ENCODE peak calls at places on chromosomes 11 and 22, in eight cellular contexts. K is astrocyte of the spinal cord, Y is AG04450, E is fibroblast of pulmonary artery, S is psoas muscle, X is AG09309, V is SJCRH30, J is BJ. B is an unnamed sample.

GRCh38 chr22:49994361-49995058 is 18.1 kb downstream of the IL17REL start:
- DNase-seq in S (no peak), V (no peak), J (no peak), X (no peak), K (no peak), E (no peak), Y (no peak), B (peak)

GRCh38 chr11:85806876-85807275 is 4.1 kb downstream of the SYTL2 start:
- DNase-seq in Y (no peak), V (no peak), K (no peak), E (peak), X (no peak), J (no peak), S (no peak), B (no peak)

GRCh38 chr22:23282089-23282501 is 101.8 kb downstream of the BCR start:
- DNase-seq in K (peak), X (peak), Y (peak), J (no peak), E (peak), V (no peak), S (peak), B (peak)

GRCh38 chr22:28172948-28173360 is 253.9 kb upstream of the PITPNB start:
- DNase-seq in K (no peak), Y (no peak), E (no peak), S (no peak), V (peak), J (no peak), X (no peak), B (no peak)

GRCh38 chr11:47107709-47108108 is 69.0 kb downstream of the ARFGAP2 start:
- DNase-seq in S (no peak), K (no peak), V (no peak), J (no peak), E (no peak), X (no peak), Y (no peak), B (no peak)

GRCh38 chr22:50481440-50482106 is at the start of gene ADM2:
- DNase-seq in S (no peak), J (no peak), E (no peak), K (no peak), V (no peak), X (no peak), Y (no peak), B (no peak)

GRCh38 chr11:19679952-19680823 is 32.4 kb upstream of the NAV2 start:
- DNase-seq in S (peak), Y (peak), X (peak), E (peak), V (peak), J (peak), K (peak), B (peak)

GRCh38 chr11:102497061-102497460 is 33.5 kb downstream of the MMP7 start:
- DNase-seq in J (no peak), X (peak), S (no peak), V (no peak), E (peak), Y (no peak), K (peak), B (no peak)

GRCh38 chr22:46229701-46230100 is 20.4 kb downstream of the CDPF1 start:
- DNase-seq in S (no peak), J (no peak), K (no peak), Y (no peak), E (peak), V (no peak), X (peak), B (no peak)

GRCh38 chr11:88193278-88193677 is 18.0 kb upstream of the RAB38 start:
- DNase-seq in Y (no peak), S (no peak), K (no peak), V (no peak), E (no peak), X (no peak), J (no peak), B (no peak)

GRCh38 chr11:2198621-2199365 is 27.2 kb upstream of the TH start:
- DNase-seq in E (no peak), X (no peak), K (no peak), V (peak), Y (no peak), S (peak), J (no peak), B (no peak)

GRCh38 chr11:6576471-6577373 is 26.7 kb downstream of the RRP8 start:
- DNase-seq in E (peak), Y (no peak), K (peak), X (peak), V (peak), S (no peak), J (peak), B (no peak)

GRCh38 chr11:8720868-8721739 is 38.5 kb downstream of the RPL27A start:
- DNase-seq in J (no peak), V (no peak), E (no peak), X (no peak), Y (no peak), S (no peak), K (no peak), B (no peak)

GRCh38 chr22:24445481-24446290 is 18.3 kb downstream of the ADORA2A start:
- DNase-seq in E (no peak), S (no peak), V (no peak), Y (no peak), J (no peak), X (no peak), K (no peak), B (peak)

GRCh38 chr22:23292453-23293350 is 112.4 kb downstream of the BCR start:
- DNase-seq in E (no peak), V (no peak), J (no peak), X (no peak), S (no peak), K (no peak), Y (no peak), B (no peak)

GRCh38 chr11:65851083-65851579 is 6.8 kb downstream of the CFL1 start:
- DNase-seq in Y (no peak), V (peak), E (no peak), K (no peak), J (no peak), S (no peak), X (no peak), B (no peak)

GRCh38 chr22:31586137-31586920 is 75.7 kb downstream of the PISD start:
- DNase-seq in E (peak), V (no peak), S (no peak), J (no peak), X (no peak), Y (no peak), K (peak), B (no peak)

GRCh38 chr11:44950625-44951472 is at the start of gene TP53I11:
- DNase-seq in X (no peak), E (peak), V (peak), Y (no peak), K (no peak), J (peak), S (peak), B (no peak)

GRCh38 chr11:5807580-5807979 is 1.1 kb upstream of the OR52N2 start:
- DNase-seq in K (no peak), J (no peak), X (no peak), E (no peak), S (no peak), Y (no peak), V (no peak), B (no peak)

GRCh38 chr11:68551223-68551622 is 90.7 kb downstream of the PPP6R3 start:
- DNase-seq in J (no peak), V (no peak), X (no peak), E (no peak), Y (no peak), S (no peak), K (no peak), B (no peak)

GRCh38 chr11:99069831-99070444 is 49.2 kb downstream of the CNTN5 start:
- DNase-seq in X (no peak), E (peak), K (peak), V (no peak), J (no peak), Y (no peak), S (no peak), B (no peak)

GRCh38 chr11:128153697-128154048 is 433.7 kb downstream of the ETS1 start:
- DNase-seq in V (no peak), K (no peak), X (no peak), S (no peak), J (no peak), E (peak), Y (no peak), B (no peak)

GRCh38 chr22:45475876-45476514 is 26.7 kb upstream of the FBLN1 start:
- DNase-seq in X (no peak), E (no peak), K (no peak), Y (no peak), S (peak), J (no peak), V (no peak), B (no peak)

GRCh38 chr11:9596926-9597325 is 23.5 kb downstream of the WEE1 start:
- DNase-seq in E (no peak), K (no peak), J (no peak), Y (no peak), V (no peak), X (no peak), S (no peak), B (no peak)

GRCh38 chr11:73187854-73188253 is 30.2 kb upstream of the P2RY2 start:
- DNase-seq in K (no peak), X (no peak), E (no peak), V (no peak), S (no peak), J (no peak), Y (no peak), B (no peak)

GRCh38 chr22:32571764-32572163 is 97.2 kb downstream of the FBXO7 start:
- DNase-seq in K (no peak), J (no peak), X (no peak), Y (no peak), V (no peak), E (no peak), S (no peak), B (no peak)

GRCh38 chr11:79335681-79336080 is 105.1 kb downstream of the TENM4 start:
- DNase-seq in J (no peak), V (no peak), X (no peak), K (no peak), S (no peak), Y (no peak), E (no peak), B (no peak)

GRCh38 chr22:40791241-40791640 is 27.9 kb downstream of the SLC25A17 start:
- DNase-seq in X (no peak), K (peak), Y (no peak), S (no peak), V (no peak), E (peak), J (no peak), B (no peak)

GRCh38 chr11:7569044-7569443 is 55.2 kb downstream of the PPFIBP2 start:
- DNase-seq in Y (no peak), V (no peak), J (no peak), X (no peak), E (no peak), K (no peak), S (no peak), B (no peak)

GRCh38 chr22:40462195-40462988 is 92.0 kb downstream of the SGSM3 start:
- DNase-seq in S (no peak), V (no peak), Y (no peak), E (no peak), X (no peak), J (no peak), K (no peak), B (no peak)

GRCh38 chr22:42316988-42317387 is 46.5 kb upstream of the TCF20 start:
- DNase-seq in K (peak), E (peak), S (no peak), V (peak), J (no peak), Y (no peak), X (peak), B (no peak)

DNA sequence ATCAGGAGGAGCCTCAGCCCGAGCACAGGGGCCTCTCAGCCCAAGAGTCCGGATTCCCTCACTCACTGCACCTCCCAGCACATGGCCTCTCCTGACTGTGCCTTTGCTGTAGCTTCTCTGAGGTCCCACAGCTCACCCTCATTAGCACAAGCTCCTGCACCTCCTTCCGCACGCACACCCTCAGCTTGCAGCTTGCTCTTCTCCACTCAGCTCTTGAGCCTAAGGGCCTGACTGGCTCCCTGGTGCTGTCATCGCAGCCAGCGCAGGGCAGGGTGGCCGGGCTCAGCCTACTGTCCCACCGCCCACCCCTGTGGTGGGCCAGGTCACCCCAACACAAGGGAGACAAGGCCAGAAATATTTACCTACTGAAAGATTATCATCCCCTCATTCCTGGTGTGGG is 29.2 kb upstream of the IGSF9B start:
- DNase-seq in E (no peak), J (no peak), S (peak), X (no peak), V (no peak), Y (no peak), K (no peak), B (no peak)
- H3K4me3 ChIP-seq in E (no peak), J (no peak), S (no peak), X (no peak), V (no peak), Y (no peak), K (no peak), B (no peak)

DNA sequence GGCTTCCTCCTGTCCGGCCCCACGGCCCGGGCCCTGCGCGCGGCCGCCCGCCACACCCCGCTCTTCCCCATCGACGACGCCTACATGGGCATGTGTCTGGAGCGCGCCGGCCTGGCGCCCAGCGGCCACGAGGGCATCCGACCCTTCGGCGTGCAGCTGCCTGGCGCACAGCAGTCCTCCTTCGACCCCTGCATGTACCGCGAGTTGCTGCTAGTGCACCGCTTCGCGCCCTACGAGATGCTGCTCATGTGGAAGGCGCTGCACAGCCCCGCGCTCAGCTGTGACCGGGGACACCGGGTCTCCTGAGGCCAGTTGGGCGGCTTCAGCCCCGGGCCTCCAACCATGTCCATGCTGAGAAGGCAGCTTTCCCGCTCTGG is 6.2 kb downstream of the B3GNT6 start:
- DNase-seq in V (no peak), J (no peak), E (no peak), X (no peak), K (no peak), Y (no peak), S (no peak), B (no peak)
- H3K4me3 ChIP-seq in V (no peak), J (no peak), E (no peak), X (no peak), K (no peak), Y (no peak), S (no peak), B (no peak)

GRCh38 chr22:34475886-34476285 is 555.6 kb upstream of the LARGE1 start:
- DNase-seq in J (no peak), E (no peak), X (no peak), V (no peak), K (no peak), S (no peak), Y (no peak), B (no peak)
- H3K4me3 ChIP-seq in J (no peak), E (no peak), X (no peak), V (no peak), K (no peak), S (no peak), Y (no peak), B (no peak)

DNA sequence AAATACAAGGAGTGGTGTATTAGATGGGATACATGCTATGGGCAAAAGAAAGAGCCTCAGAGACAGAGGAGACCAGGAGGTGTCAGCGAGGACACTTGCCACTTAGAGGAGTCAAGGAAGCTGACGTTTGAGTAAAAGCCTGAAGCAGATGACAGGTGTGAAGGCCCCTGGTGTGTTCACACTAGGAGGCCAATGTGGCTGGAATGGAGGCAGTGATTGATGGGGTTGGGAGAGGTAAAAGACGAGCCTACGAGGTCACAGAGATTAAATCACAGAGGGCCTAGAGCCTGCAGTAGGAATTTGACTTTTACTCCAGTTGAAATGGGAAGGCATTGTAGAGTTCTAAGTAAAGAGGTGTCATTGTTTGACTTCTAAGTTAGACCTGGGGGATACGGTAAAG is 12.0 kb upstream of the GDPD5 start:
- DNase-seq in S (no peak), K (no peak), J (no peak), X (no peak), Y (no peak), E (no peak), V (no peak), B (no peak)
- H3K4me3 ChIP-seq in S (no peak), K (no peak), J (no peak), X (no peak), Y (no peak), E (no peak), V (no peak), B (no peak)

DNA sequence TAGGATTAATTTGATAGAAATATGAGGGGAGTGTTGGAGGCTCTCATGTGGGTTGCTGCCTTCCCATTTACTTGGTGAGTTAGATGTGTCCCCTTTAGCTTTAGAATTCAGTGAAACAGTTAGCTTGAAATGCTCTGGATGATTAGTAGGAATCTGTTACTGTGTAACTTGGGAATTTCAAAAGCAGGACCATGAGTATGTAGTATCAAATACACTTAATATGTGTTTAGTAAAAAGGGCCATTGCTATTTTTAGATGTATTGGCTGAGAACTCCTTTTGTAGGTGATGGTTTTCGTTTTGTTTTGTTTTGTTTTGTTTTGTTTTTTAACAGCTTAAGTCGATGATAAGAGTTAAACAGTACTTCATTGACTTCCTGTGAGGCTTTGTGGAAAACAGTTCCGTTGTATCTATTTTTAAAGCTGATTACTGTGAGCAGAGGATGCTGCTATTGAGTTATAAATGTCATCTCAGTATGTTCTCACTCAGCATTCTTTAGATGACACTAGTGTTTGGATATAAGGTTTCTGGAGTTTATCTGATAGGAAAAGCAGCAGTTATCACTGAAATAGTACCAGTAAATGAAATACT is 53.5 kb downstream of the MCAM start:
- DNase-seq in E (peak), Y (no peak), X (no peak), K (no peak), J (no peak), S (no peak), V (no peak), B (no peak)
- H3K4me3 ChIP-seq in E (no peak), Y (no peak), X (no peak), K (no peak), J (no peak), S (no peak), V (no peak), B (no peak)

B was measured in RWPE2.